ENCODE peak calls at places on chromosomes 16 and 17, in four cellular contexts. X is T-helper 17 cell, Y is MV-4-11, N is DMS 273 treated with DMSO at 0.1 percent for 48 hours. A is an unnamed sample.

GRCh38 chr17:50346313-50347086 is 574 bp downstream of the XYLT2 start:
- DNase-seq in X (no peak), Y (no peak), N (no peak), A (no peak)

GRCh38 chr17:3534881-3535252 is 22.7 kb downstream of the TRPV3 start:
- DNase-seq in X (no peak), Y (peak), N (no peak), A (no peak)

GRCh38 chr16:83574388-83574787 is 233.4 kb upstream of the HSBP1 start:
- DNase-seq in X (no peak), Y (no peak), N (no peak), A (no peak)

GRCh38 chr17:36732351-36732750 is 131.0 kb downstream of the MRM1 start:
- DNase-seq in X (no peak), Y (no peak), N (no peak), A (no peak)

GRCh38 chr17:16987830-16988601 is 16.1 kb upstream of the TNFRSF13B start:
- DNase-seq in X (peak), Y (peak), N (no peak), A (no peak)

GRCh38 chr16:17578921-17579876 is 108.4 kb upstream of the XYLT1 start:
- DNase-seq in X (peak), Y (peak), N (no peak), A (peak)

GRCh38 chr17:62017912-62018311 is 47.2 kb downstream of the MED13 start:
- DNase-seq in X (no peak), Y (no peak), N (no peak), A (no peak)

GRCh38 chr17:38660097-38661026 is 14.4 kb downstream of the EPOP start:
- DNase-seq in X (no peak), Y (peak), N (no peak), A (no peak)

GRCh38 chr16:75780669-75781068 is 54.4 kb upstream of the CPHXL start:
- DNase-seq in X (no peak), Y (no peak), N (no peak), A (no peak)

GRCh38 chr17:44004761-44005526 is 522 bp downstream of the NAGS start:
- DNase-seq in X (no peak), Y (no peak), N (no peak), A (no peak)

GRCh38 chr17:44088254-44088653 is 17.7 kb downstream of the G6PC3 start:
- DNase-seq in X (no peak), Y (no peak), N (no peak), A (no peak)

GRCh38 chr16:2976201-2976600 is 4.0 kb downstream of the PKMYT1 start:
- DNase-seq in X (no peak), Y (no peak), N (no peak), A (no peak)

GRCh38 chr17:2703606-2704005 is 8.0 kb downstream of the CLUH start:
- DNase-seq in X (no peak), Y (no peak), N (no peak), A (no peak)

GRCh38 chr17:4734857-4735475 is 3.7 kb downstream of the MED11 start:
- DNase-seq in X (no peak), Y (no peak), N (no peak), A (no peak)

GRCh38 chr16:4026854-4027253 is 89.4 kb downstream of the ADCY9 start:
- DNase-seq in X (no peak), Y (no peak), N (no peak), A (no peak)

GRCh38 chr17:79669861-79670260 is 59.0 kb upstream of the RBFOX3 start:
- DNase-seq in X (no peak), Y (no peak), N (no peak), A (no peak)

GRCh38 chr17:8044819-8045810 is 6.3 kb downstream of the ALOX15B start:
- DNase-seq in X (no peak), Y (no peak), N (no peak), A (no peak)

GRCh38 chr17:65099941-65100315 is 37.2 kb upstream of the RGS9 start:
- DNase-seq in X (peak), Y (peak), N (no peak), A (peak)

GRCh38 chr16:51084074-51084928 is 66.8 kb downstream of the SALL1 start:
- DNase-seq in X (no peak), Y (no peak), N (no peak), A (no peak)

GRCh38 chr16:89815639-89816348 is 653 bp downstream of the FANCA start:
- DNase-seq in X (no peak), Y (peak), N (no peak), A (no peak)

GRCh38 chr16:57648590-57649442 is 19.3 kb upstream of the ADGRG3 start:
- DNase-seq in X (peak), Y (peak), N (peak), A (peak)

GRCh38 chr17:19448341-19449268 is 37.6 kb downstream of the RNF112 start:
- DNase-seq in X (no peak), Y (peak), N (no peak), A (peak)

GRCh38 chr16:3458278-3458851 is 14.9 kb downstream of the NAA60 start:
- DNase-seq in X (no peak), Y (no peak), N (no peak), A (no peak)

GRCh38 chr17:35605753-35606152 is 18.6 kb downstream of the AP2B1 start:
- DNase-seq in X (no peak), Y (no peak), N (no peak), A (no peak)

GRCh38 chr16:314351-314750 is 31.4 kb downstream of the PDIA2 start:
- DNase-seq in X (no peak), Y (no peak), N (no peak), A (no peak)

GRCh38 chr17:17987901-17988300 is 15.2 kb downstream of the DRC3 start:
- DNase-seq in X (no peak), Y (no peak), N (no peak), A (no peak)

GRCh38 chr17:2621241-2621640 is 27.8 kb downstream of the PAFAH1B1 start:
- DNase-seq in X (no peak), Y (peak), N (no peak), A (no peak)

GRCh38 chr16:55240933-55241332 is 83.1 kb upstream of the IRX6 start:
- DNase-seq in X (no peak), Y (no peak), N (no peak), A (no peak)

GRCh38 chr17:39400547-39401411 is 647 bp downstream of the FBXL20 start:
- DNase-seq in X (no peak), Y (no peak), N (no peak), A (no peak)

GRCh38 chr17:75163074-75163473 is 8.8 kb upstream of the JPT1 start:
- DNase-seq in X (no peak), Y (no peak), N (no peak), A (no peak)

A was measured in Panc1.